ENCODE peak calls at places on chromosomes 5 and 9, in seven cellular contexts. Y is uterus; J is activated T-cell treated with anti-CD3 and anti-CD28 coated beads for 4 hours; Z is LNCaP clone FGC; G is CD8-positive, alpha-beta T cell; O is fibroblast of gingiva; E is bronchial epithelial cell. B is an unnamed sample.

GRCh38 chr9:22446950-22447606 is 454 bp downstream of the DMRTA1 start:
- DNase-seq in Y (no peak), J (no peak), Z (no peak), G (no peak), O (peak; percentile 8), E (peak; percentile 65), B (peak; percentile 19)

GRCh38 chr9:106891286-106891685 is 28.3 kb downstream of the ZNF462 start:
- DNase-seq in Y (no peak), J (no peak), Z (no peak), G (no peak), O (peak; percentile 14), E (no peak), B (no peak)

GRCh38 chr5:53884411-53884810 is 324.0 kb downstream of the NDUFS4 start:
- DNase-seq in Y (no peak), J (no peak), Z (no peak), G (no peak), O (no peak), E (no peak), B (no peak)

GRCh38 chr9:31490551-31491106 is 893.8 kb upstream of the ACO1 start:
- DNase-seq in Y (no peak), J (no peak), Z (no peak), G (no peak), O (no peak), E (no peak), B (no peak)

GRCh38 chr9:98550206-98550820 is 158.4 kb downstream of the GABBR2 start:
- DNase-seq in Y (no peak), J (no peak), Z (no peak), G (no peak), O (no peak), E (no peak), B (peak; percentile 51)

GRCh38 chr9:14935099-14935710 is 25.0 kb upstream of the FREM1 start:
- DNase-seq in Y (no peak), J (no peak), Z (no peak), G (no peak), O (no peak), E (no peak), B (no peak)

GRCh38 chr5:16669776-16670175 is 53.0 kb upstream of the RETREG1 start:
- DNase-seq in Y (no peak), J (no peak), Z (no peak), G (no peak), O (peak; percentile 81), E (no peak), B (peak; percentile 86)

GRCh38 chr5:160369990-160370712 is at the start of gene C1QTNF2:
- DNase-seq in Y (peak; percentile 67), J (no peak), Z (no peak), G (no peak), O (peak; percentile 34), E (peak; percentile 43), B (peak; percentile 54)

GRCh38 chr5:52560366-52560765 is 227.3 kb upstream of the ITGA1 start:
- DNase-seq in Y (no peak), J (no peak), Z (peak; percentile 13), G (no peak), O (no peak), E (peak; percentile 34), B (peak; percentile 3)

GRCh38 chr9:123321874-123322770 is 33.9 kb upstream of the CRB2 start:
- DNase-seq in Y (no peak), J (no peak), Z (no peak), G (no peak), O (no peak), E (no peak), B (no peak)

GRCh38 chr9:126001581-126002225 is 254.5 kb downstream of the PBX3 start:
- DNase-seq in Y (no peak), J (no peak), Z (no peak), G (no peak), O (no peak), E (no peak), B (no peak)

GRCh38 chr9:136311037-136311432 is 7.1 kb upstream of the CCDC187 start:
- DNase-seq in Y (no peak), J (no peak), Z (no peak), G (no peak), O (no peak), E (no peak), B (no peak)

GRCh38 chr9:121743441-121744001 is 92.1 kb downstream of the DAB2IP start:
- DNase-seq in Y (peak; percentile 86), J (no peak), Z (peak; percentile 82), G (no peak), O (peak; percentile 84), E (peak; percentile 58), B (peak; percentile 72)

GRCh38 chr5:110096419-110096818 is 406.7 kb downstream of the MAN2A1 start:
- DNase-seq in Y (no peak), J (no peak), Z (no peak), G (no peak), O (no peak), E (no peak), B (peak; percentile 52)

GRCh38 chr9:90801507-90802289 is at the start of gene SYK:
- DNase-seq in Y (no peak), J (no peak), Z (no peak), G (no peak), O (no peak), E (peak; percentile 35), B (no peak)

GRCh38 chr5:133460172-133460758 is 152.1 kb downstream of the FSTL4 start:
- DNase-seq in Y (no peak), J (no peak), Z (no peak), G (no peak), O (no peak), E (peak; percentile 26), B (peak; percentile 19)

GRCh38 chr9:28051559-28051958 is 478.3 kb upstream of the C9orf72 start:
- DNase-seq in Y (no peak), J (no peak), Z (no peak), G (no peak), O (no peak), E (no peak), B (peak; percentile 10)

GRCh38 chr5:6395621-6396020 is 17.3 kb upstream of the MED10 start:
- DNase-seq in Y (no peak), J (no peak), Z (no peak), G (no peak), O (no peak), E (no peak), B (no peak)

GRCh38 chr5:154418344-154418820 is 27.4 kb upstream of the SAP30L start:
- DNase-seq in Y (no peak), J (no peak), Z (no peak), G (no peak), O (no peak), E (no peak), B (no peak)

GRCh38 chr9:7196467-7196866 is 438.7 kb downstream of the KDM4C start:
- DNase-seq in Y (no peak), J (no peak), Z (no peak), G (no peak), O (no peak), E (peak; percentile 40), B (no peak)

GRCh38 chr5:64364426-64364825 is 141.4 kb upstream of the RGS7BP start:
- DNase-seq in Y (no peak), J (no peak), Z (no peak), G (no peak), O (no peak), E (no peak), B (no peak)

GRCh38 chr9:76912631-76913275 is 6.8 kb upstream of the PRUNE2 start:
- DNase-seq in Y (no peak), J (no peak), Z (no peak), G (no peak), O (no peak), E (peak; percentile 24), B (peak; percentile 76)

GRCh38 chr5:71666321-71666720 is 52.8 kb upstream of the CARTPT start:
- DNase-seq in Y (no peak), J (no peak), Z (no peak), G (no peak), O (no peak), E (no peak), B (no peak)

GRCh38 chr9:1722404-1722803 is 292.7 kb upstream of the SMARCA2 start:
- DNase-seq in Y (no peak), J (no peak), Z (no peak), G (no peak), O (no peak), E (peak; percentile 28), B (no peak)

GRCh38 chr5:65013141-65013540 is 244.4 kb downstream of the CWC27 start:
- DNase-seq in Y (no peak), J (no peak), Z (no peak), G (no peak), O (no peak), E (no peak), B (peak; percentile 92)

GRCh38 chr9:26296910-26297309 is 595.7 kb downstream of the CAAP1 start:
- DNase-seq in Y (no peak), J (no peak), Z (no peak), G (no peak), O (peak; percentile 2), E (no peak), B (peak; percentile 80)

GRCh38 chr5:155342956-155343355 is 329.4 kb downstream of the KIF4B start:
- DNase-seq in Y (no peak), J (no peak), Z (no peak), G (no peak), O (no peak), E (no peak), B (no peak)

GRCh38 chr5:1685076-1685475 is 114.6 kb downstream of the MRPL36 start:
- DNase-seq in Y (no peak), J (no peak), Z (no peak), G (no peak), O (no peak), E (no peak), B (peak; percentile 11)

GRCh38 chr5:175394601-175395000 is 49.4 kb downstream of the DRD1 start:
- DNase-seq in Y (no peak), J (no peak), Z (no peak), G (no peak), O (no peak), E (no peak), B (no peak)

GRCh38 chr5:134846641-134846960 is 833 bp downstream of the C5orf24 start:
- DNase-seq in Y (no peak), J (peak; percentile 6), Z (no peak), G (no peak), O (peak; percentile 6), E (peak; percentile 21), B (peak; percentile 17)

GRCh38 chr5:134403951-134404350 is 7.7 kb downstream of the CDKN2AIPNL start:
- DNase-seq in Y (no peak), J (no peak), Z (no peak), G (no peak), O (no peak), E (peak; percentile 79), B (no peak)

GRCh38 chr9:122186777-122187176 is 27.1 kb downstream of the MORN5 start:
- DNase-seq in Y (no peak), J (no peak), Z (no peak), G (no peak), O (no peak), E (no peak), B (no peak)

GRCh38 chr5:111641533-111642230 is 115.3 kb downstream of the NREP start:
- DNase-seq in Y (no peak), J (no peak), Z (no peak), G (no peak), O (peak; percentile 38), E (peak; percentile 89), B (peak; percentile 92)

GRCh38 chr9:11722957-11723356 is 970.2 kb upstream of the TYRP1 start:
- DNase-seq in Y (no peak), J (no peak), Z (no peak), G (no peak), O (no peak), E (no peak), B (no peak)

GRCh38 chr9:105065119-105066088 is 137.4 kb upstream of the ABCA1 start:
- DNase-seq in Y (no peak), J (no peak), Z (peak; percentile 80), G (no peak), O (no peak), E (no peak), B (peak; percentile 43)

GRCh38 chr9:69824497-69825252 is 4.1 kb downstream of the CFAP95 start:
- DNase-seq in Y (no peak), J (no peak), Z (no peak), G (no peak), O (no peak), E (no peak), B (no peak)

GRCh38 chr5:64147849-64148441 is 17.7 kb upstream of the RNF180 start:
- DNase-seq in Y (peak; percentile 65), J (no peak), Z (peak; percentile 15), G (no peak), O (peak; percentile 36), E (peak; percentile 49), B (peak; percentile 18)

GRCh38 chr5:173581408-173582197 is 34.8 kb downstream of the BOD1 start:
- DNase-seq in Y (no peak), J (peak; percentile 8), Z (no peak), G (no peak), O (no peak), E (peak; percentile 4), B (peak; percentile 41)

B was measured in amniotic epithelial cell.